ENCODE peak calls at places on chromosomes 2 and 18, in four cellular contexts. One of them, this sample, is unnamed.

GRCh38 chr2:240403358-240404104 is 31.9 kb upstream of the GPC1 start:
- DNase-seq in activated effector memory CD4-positive, alpha-beta T cell treated with anti-CD3 and anti-CD28 coated beads, Interleukin-2, amount 50 U/mL, for 16 hours: no peak
- DNase-seq in NCI-H146: no peak
- DNase-seq in activated CD8-positive, alpha-beta T cell treated with anti-CD3 and anti-CD28 coated beads, Interleukin-2, amount 10 ng/mL, durations not matched to agents 7 days and 5 days: no peak
- DNase-seq in this sample: no peak

GRCh38 chr2:230356084-230356483 is 29.1 kb downstream of the SP140L start:
- DNase-seq in activated effector memory CD4-positive, alpha-beta T cell treated with anti-CD3 and anti-CD28 coated beads, Interleukin-2, amount 50 U/mL, for 16 hours: no peak
- DNase-seq in NCI-H146: no peak
- DNase-seq in activated CD8-positive, alpha-beta T cell treated with anti-CD3 and anti-CD28 coated beads, Interleukin-2, amount 10 ng/mL, durations not matched to agents 7 days and 5 days: no peak
- DNase-seq in this sample: no peak

GRCh38 chr2:97734061-97734912 is 20.9 kb downstream of the ZAP70 start:
- DNase-seq in NCI-H146: no peak
- DNase-seq in activated effector memory CD4-positive, alpha-beta T cell treated with anti-CD3 and anti-CD28 coated beads, Interleukin-2, amount 50 U/mL, for 16 hours: peak; percentile 62
- DNase-seq in activated CD8-positive, alpha-beta T cell treated with anti-CD3 and anti-CD28 coated beads, Interleukin-2, amount 10 ng/mL, durations not matched to agents 7 days and 5 days: no peak
- DNase-seq in this sample: no peak

GRCh38 chr2:30693821-30694281 is 113.4 kb downstream of the CAPN13 start:
- DNase-seq in activated CD8-positive, alpha-beta T cell treated with anti-CD3 and anti-CD28 coated beads, Interleukin-2, amount 10 ng/mL, durations not matched to agents 7 days and 5 days: no peak
- DNase-seq in activated effector memory CD4-positive, alpha-beta T cell treated with anti-CD3 and anti-CD28 coated beads, Interleukin-2, amount 50 U/mL, for 16 hours: no peak
- DNase-seq in NCI-H146: no peak
- DNase-seq in this sample: no peak

GRCh38 chr18:25843791-25844190 is 246.6 kb downstream of the SS18 start:
- DNase-seq in activated CD8-positive, alpha-beta T cell treated with anti-CD3 and anti-CD28 coated beads, Interleukin-2, amount 10 ng/mL, durations not matched to agents 7 days and 5 days: no peak
- DNase-seq in NCI-H146: no peak
- DNase-seq in activated effector memory CD4-positive, alpha-beta T cell treated with anti-CD3 and anti-CD28 coated beads, Interleukin-2, amount 50 U/mL, for 16 hours: no peak
- DNase-seq in this sample: no peak

GRCh38 chr18:7116832-7117389 is 686 bp downstream of the LAMA1 start:
- DNase-seq in activated effector memory CD4-positive, alpha-beta T cell treated with anti-CD3 and anti-CD28 coated beads, Interleukin-2, amount 50 U/mL, for 16 hours: no peak
- DNase-seq in NCI-H146: no peak
- DNase-seq in activated CD8-positive, alpha-beta T cell treated with anti-CD3 and anti-CD28 coated beads, Interleukin-2, amount 10 ng/mL, durations not matched to agents 7 days and 5 days: no peak
- DNase-seq in this sample: no peak

GRCh38 chr2:232485333-232485756 is 2.3 kb downstream of the ECEL1 start:
- DNase-seq in activated CD8-positive, alpha-beta T cell treated with anti-CD3 and anti-CD28 coated beads, Interleukin-2, amount 10 ng/mL, durations not matched to agents 7 days and 5 days: no peak
- DNase-seq in NCI-H146: peak; percentile 25
- DNase-seq in activated effector memory CD4-positive, alpha-beta T cell treated with anti-CD3 and anti-CD28 coated beads, Interleukin-2, amount 50 U/mL, for 16 hours: no peak
- DNase-seq in this sample: no peak

GRCh38 chr2:57809230-57809629 is 237.4 kb upstream of the VRK2 start:
- DNase-seq in activated CD8-positive, alpha-beta T cell treated with anti-CD3 and anti-CD28 coated beads, Interleukin-2, amount 10 ng/mL, durations not matched to agents 7 days and 5 days: no peak
- DNase-seq in NCI-H146: no peak
- DNase-seq in activated effector memory CD4-positive, alpha-beta T cell treated with anti-CD3 and anti-CD28 coated beads, Interleukin-2, amount 50 U/mL, for 16 hours: no peak
- DNase-seq in this sample: no peak

GRCh38 chr18:51890762-51891161 is 449.2 kb upstream of the DCC start:
- DNase-seq in activated effector memory CD4-positive, alpha-beta T cell treated with anti-CD3 and anti-CD28 coated beads, Interleukin-2, amount 50 U/mL, for 16 hours: no peak
- DNase-seq in activated CD8-positive, alpha-beta T cell treated with anti-CD3 and anti-CD28 coated beads, Interleukin-2, amount 10 ng/mL, durations not matched to agents 7 days and 5 days: no peak
- DNase-seq in NCI-H146: peak; percentile 97
- DNase-seq in this sample: no peak

GRCh38 chr2:45083175-45083574 is 73.9 kb upstream of the SIX2 start:
- DNase-seq in activated CD8-positive, alpha-beta T cell treated with anti-CD3 and anti-CD28 coated beads, Interleukin-2, amount 10 ng/mL, durations not matched to agents 7 days and 5 days: no peak
- DNase-seq in activated effector memory CD4-positive, alpha-beta T cell treated with anti-CD3 and anti-CD28 coated beads, Interleukin-2, amount 50 U/mL, for 16 hours: no peak
- DNase-seq in NCI-H146: peak; percentile 20
- DNase-seq in this sample: no peak

GRCh38 chr2:20151116-20151571 is 73.8 kb downstream of the SDC1 start:
- DNase-seq in activated effector memory CD4-positive, alpha-beta T cell treated with anti-CD3 and anti-CD28 coated beads, Interleukin-2, amount 50 U/mL, for 16 hours: no peak
- DNase-seq in NCI-H146: no peak
- DNase-seq in activated CD8-positive, alpha-beta T cell treated with anti-CD3 and anti-CD28 coated beads, Interleukin-2, amount 10 ng/mL, durations not matched to agents 7 days and 5 days: no peak
- DNase-seq in this sample: no peak

GRCh38 chr2:165295643-165296042 is 56.4 kb downstream of the SCN2A start:
- DNase-seq in activated effector memory CD4-positive, alpha-beta T cell treated with anti-CD3 and anti-CD28 coated beads, Interleukin-2, amount 50 U/mL, for 16 hours: no peak
- DNase-seq in NCI-H146: no peak
- DNase-seq in activated CD8-positive, alpha-beta T cell treated with anti-CD3 and anti-CD28 coated beads, Interleukin-2, amount 10 ng/mL, durations not matched to agents 7 days and 5 days: no peak
- DNase-seq in this sample: no peak

GRCh38 chr2:119384971-119385370 is 18.2 kb downstream of the DBI start:
- DNase-seq in NCI-H146: peak; percentile 10
- DNase-seq in activated effector memory CD4-positive, alpha-beta T cell treated with anti-CD3 and anti-CD28 coated beads, Interleukin-2, amount 50 U/mL, for 16 hours: no peak
- DNase-seq in activated CD8-positive, alpha-beta T cell treated with anti-CD3 and anti-CD28 coated beads, Interleukin-2, amount 10 ng/mL, durations not matched to agents 7 days and 5 days: no peak
- DNase-seq in this sample: no peak

GRCh38 chr2:210964141-210964764 is 407.9 kb downstream of the CPS1 start:
- DNase-seq in activated effector memory CD4-positive, alpha-beta T cell treated with anti-CD3 and anti-CD28 coated beads, Interleukin-2, amount 50 U/mL, for 16 hours: no peak
- DNase-seq in activated CD8-positive, alpha-beta T cell treated with anti-CD3 and anti-CD28 coated beads, Interleukin-2, amount 10 ng/mL, durations not matched to agents 7 days and 5 days: no peak
- DNase-seq in NCI-H146: peak; percentile 16
- DNase-seq in this sample: no peak

GRCh38 chr2:28392297-28393114 is at the start of gene FOSL2:
- DNase-seq in activated CD8-positive, alpha-beta T cell treated with anti-CD3 and anti-CD28 coated beads, Interleukin-2, amount 10 ng/mL, durations not matched to agents 7 days and 5 days: peak; percentile 96
- DNase-seq in NCI-H146: peak; percentile 98
- DNase-seq in activated effector memory CD4-positive, alpha-beta T cell treated with anti-CD3 and anti-CD28 coated beads, Interleukin-2, amount 50 U/mL, for 16 hours: peak; percentile 97
- DNase-seq in this sample: peak; percentile 98

GRCh38 chr2:232522014-232522854 is 2.0 kb downstream of the PRSS56 start:
- DNase-seq in NCI-H146: peak; percentile 25
- DNase-seq in activated effector memory CD4-positive, alpha-beta T cell treated with anti-CD3 and anti-CD28 coated beads, Interleukin-2, amount 50 U/mL, for 16 hours: peak; percentile 88
- DNase-seq in activated CD8-positive, alpha-beta T cell treated with anti-CD3 and anti-CD28 coated beads, Interleukin-2, amount 10 ng/mL, durations not matched to agents 7 days and 5 days: peak; percentile 70
- DNase-seq in this sample: peak; percentile 63

GRCh38 chr18:12659904-12660605 is 2.1 kb upstream of the SPIRE1 start:
- DNase-seq in activated effector memory CD4-positive, alpha-beta T cell treated with anti-CD3 and anti-CD28 coated beads, Interleukin-2, amount 50 U/mL, for 16 hours: peak; percentile 65
- DNase-seq in activated CD8-positive, alpha-beta T cell treated with anti-CD3 and anti-CD28 coated beads, Interleukin-2, amount 10 ng/mL, durations not matched to agents 7 days and 5 days: peak; percentile 56
- DNase-seq in NCI-H146: peak; percentile 71
- DNase-seq in this sample: no peak

GRCh38 chr2:217934321-217935131 is 68.3 kb downstream of the TNS1 start:
- DNase-seq in activated effector memory CD4-positive, alpha-beta T cell treated with anti-CD3 and anti-CD28 coated beads, Interleukin-2, amount 50 U/mL, for 16 hours: no peak
- DNase-seq in activated CD8-positive, alpha-beta T cell treated with anti-CD3 and anti-CD28 coated beads, Interleukin-2, amount 10 ng/mL, durations not matched to agents 7 days and 5 days: no peak
- DNase-seq in NCI-H146: no peak
- DNase-seq in this sample: peak; percentile 73

GRCh38 chr2:9390991-9391390 is 32.3 kb downstream of the ITGB1BP1 start:
- DNase-seq in activated effector memory CD4-positive, alpha-beta T cell treated with anti-CD3 and anti-CD28 coated beads, Interleukin-2, amount 50 U/mL, for 16 hours: no peak
- DNase-seq in NCI-H146: no peak
- DNase-seq in activated CD8-positive, alpha-beta T cell treated with anti-CD3 and anti-CD28 coated beads, Interleukin-2, amount 10 ng/mL, durations not matched to agents 7 days and 5 days: no peak
- DNase-seq in this sample: no peak

GRCh38 chr2:164620873-164621760 is at the start of gene GRB14:
- DNase-seq in activated effector memory CD4-positive, alpha-beta T cell treated with anti-CD3 and anti-CD28 coated beads, Interleukin-2, amount 50 U/mL, for 16 hours: no peak
- DNase-seq in activated CD8-positive, alpha-beta T cell treated with anti-CD3 and anti-CD28 coated beads, Interleukin-2, amount 10 ng/mL, durations not matched to agents 7 days and 5 days: no peak
- DNase-seq in NCI-H146: peak; percentile 84
- DNase-seq in this sample: peak; percentile 91

GRCh38 chr2:60641866-60642788 is 88.7 kb upstream of the BCL11A start:
- DNase-seq in NCI-H146: peak; percentile 44
- DNase-seq in activated effector memory CD4-positive, alpha-beta T cell treated with anti-CD3 and anti-CD28 coated beads, Interleukin-2, amount 50 U/mL, for 16 hours: no peak
- DNase-seq in activated CD8-positive, alpha-beta T cell treated with anti-CD3 and anti-CD28 coated beads, Interleukin-2, amount 10 ng/mL, durations not matched to agents 7 days and 5 days: peak; percentile 49
- DNase-seq in this sample: no peak

GRCh38 chr18:50709215-50709614 is 110.6 kb downstream of the MRO start:
- DNase-seq in activated CD8-positive, alpha-beta T cell treated with anti-CD3 and anti-CD28 coated beads, Interleukin-2, amount 10 ng/mL, durations not matched to agents 7 days and 5 days: no peak
- DNase-seq in activated effector memory CD4-positive, alpha-beta T cell treated with anti-CD3 and anti-CD28 coated beads, Interleukin-2, amount 50 U/mL, for 16 hours: no peak
- DNase-seq in NCI-H146: no peak
- DNase-seq in this sample: no peak

GRCh38 chr18:48656582-48656981 is 117.8 kb downstream of the CTIF start:
- DNase-seq in NCI-H146: no peak
- DNase-seq in activated CD8-positive, alpha-beta T cell treated with anti-CD3 and anti-CD28 coated beads, Interleukin-2, amount 10 ng/mL, durations not matched to agents 7 days and 5 days: no peak
- DNase-seq in activated effector memory CD4-positive, alpha-beta T cell treated with anti-CD3 and anti-CD28 coated beads, Interleukin-2, amount 50 U/mL, for 16 hours: no peak
- DNase-seq in this sample: no peak

GRCh38 chr2:177315303-177315887 is 50.9 kb upstream of the NFE2L2 start:
- DNase-seq in activated effector memory CD4-positive, alpha-beta T cell treated with anti-CD3 and anti-CD28 coated beads, Interleukin-2, amount 50 U/mL, for 16 hours: no peak
- DNase-seq in activated CD8-positive, alpha-beta T cell treated with anti-CD3 and anti-CD28 coated beads, Interleukin-2, amount 10 ng/mL, durations not matched to agents 7 days and 5 days: no peak
- DNase-seq in NCI-H146: peak; percentile 48
- DNase-seq in this sample: no peak

GRCh38 chr2:13413989-13414388 is 697.3 kb downstream of the TRIB2 start:
- DNase-seq in NCI-H146: no peak
- DNase-seq in activated effector memory CD4-positive, alpha-beta T cell treated with anti-CD3 and anti-CD28 coated beads, Interleukin-2, amount 50 U/mL, for 16 hours: no peak
- DNase-seq in activated CD8-positive, alpha-beta T cell treated with anti-CD3 and anti-CD28 coated beads, Interleukin-2, amount 10 ng/mL, durations not matched to agents 7 days and 5 days: no peak
- DNase-seq in this sample: no peak

GRCh38 chr18:21910906-21911305 is 170.3 kb downstream of the MIB1 start:
- DNase-seq in activated CD8-positive, alpha-beta T cell treated with anti-CD3 and anti-CD28 coated beads, Interleukin-2, amount 10 ng/mL, durations not matched to agents 7 days and 5 days: no peak
- DNase-seq in activated effector memory CD4-positive, alpha-beta T cell treated with anti-CD3 and anti-CD28 coated beads, Interleukin-2, amount 50 U/mL, for 16 hours: no peak
- DNase-seq in NCI-H146: no peak
- DNase-seq in this sample: no peak

GRCh38 chr2:183614797-183615429 is 490.7 kb downstream of the NUP35 start:
- DNase-seq in activated CD8-positive, alpha-beta T cell treated with anti-CD3 and anti-CD28 coated beads, Interleukin-2, amount 10 ng/mL, durations not matched to agents 7 days and 5 days: no peak
- DNase-seq in NCI-H146: no peak
- DNase-seq in activated effector memory CD4-positive, alpha-beta T cell treated with anti-CD3 and anti-CD28 coated beads, Interleukin-2, amount 50 U/mL, for 16 hours: no peak
- DNase-seq in this sample: no peak

GRCh38 chr2:191748528-191749180 is 70.7 kb downstream of the NABP1 start:
- DNase-seq in NCI-H146: no peak
- DNase-seq in activated CD8-positive, alpha-beta T cell treated with anti-CD3 and anti-CD28 coated beads, Interleukin-2, amount 10 ng/mL, durations not matched to agents 7 days and 5 days: no peak
- DNase-seq in activated effector memory CD4-positive, alpha-beta T cell treated with anti-CD3 and anti-CD28 coated beads, Interleukin-2, amount 50 U/mL, for 16 hours: no peak
- DNase-seq in this sample: no peak

GRCh38 chr2:231222318-231223000 is 24.0 kb downstream of the ARMC9 start:
- DNase-seq in NCI-H146: no peak
- DNase-seq in activated effector memory CD4-positive, alpha-beta T cell treated with anti-CD3 and anti-CD28 coated beads, Interleukin-2, amount 50 U/mL, for 16 hours: no peak
- DNase-seq in activated CD8-positive, alpha-beta T cell treated with anti-CD3 and anti-CD28 coated beads, Interleukin-2, amount 10 ng/mL, durations not matched to agents 7 days and 5 days: no peak
- DNase-seq in this sample: no peak

GRCh38 chr2:208006833-208007232 is 18.5 kb downstream of the PLEKHM3 start:
- DNase-seq in NCI-H146: no peak
- DNase-seq in activated CD8-positive, alpha-beta T cell treated with anti-CD3 and anti-CD28 coated beads, Interleukin-2, amount 10 ng/mL, durations not matched to agents 7 days and 5 days: no peak
- DNase-seq in activated effector memory CD4-positive, alpha-beta T cell treated with anti-CD3 and anti-CD28 coated beads, Interleukin-2, amount 50 U/mL, for 16 hours: no peak
- DNase-seq in this sample: no peak

GRCh38 chr2:236557894-236558532 is 11.6 kb upstream of the ACKR3 start:
- DNase-seq in NCI-H146: no peak
- DNase-seq in activated effector memory CD4-positive, alpha-beta T cell treated with anti-CD3 and anti-CD28 coated beads, Interleukin-2, amount 50 U/mL, for 16 hours: no peak
- DNase-seq in activated CD8-positive, alpha-beta T cell treated with anti-CD3 and anti-CD28 coated beads, Interleukin-2, amount 10 ng/mL, durations not matched to agents 7 days and 5 days: no peak
- DNase-seq in this sample: no peak

GRCh38 chr2:99410276-99410675 is 73.1 kb downstream of the EIF5B start:
- DNase-seq in activated effector memory CD4-positive, alpha-beta T cell treated with anti-CD3 and anti-CD28 coated beads, Interleukin-2, amount 50 U/mL, for 16 hours: no peak
- DNase-seq in activated CD8-positive, alpha-beta T cell treated with anti-CD3 and anti-CD28 coated beads, Interleukin-2, amount 10 ng/mL, durations not matched to agents 7 days and 5 days: no peak
- DNase-seq in NCI-H146: no peak
- DNase-seq in this sample: no peak

GRCh38 chr18:79930020-79930642 is 21.3 kb downstream of the SLC66A2 start:
- DNase-seq in activated effector memory CD4-positive, alpha-beta T cell treated with anti-CD3 and anti-CD28 coated beads, Interleukin-2, amount 50 U/mL, for 16 hours: no peak
- DNase-seq in activated CD8-positive, alpha-beta T cell treated with anti-CD3 and anti-CD28 coated beads, Interleukin-2, amount 10 ng/mL, durations not matched to agents 7 days and 5 days: no peak
- DNase-seq in NCI-H146: no peak
- DNase-seq in this sample: no peak

GRCh38 chr2:230847883-230848388 is 16.8 kb upstream of the ITM2C start:
- DNase-seq in NCI-H146: peak; percentile 38
- DNase-seq in activated effector memory CD4-positive, alpha-beta T cell treated with anti-CD3 and anti-CD28 coated beads, Interleukin-2, amount 50 U/mL, for 16 hours: peak; percentile 96
- DNase-seq in activated CD8-positive, alpha-beta T cell treated with anti-CD3 and anti-CD28 coated beads, Interleukin-2, amount 10 ng/mL, durations not matched to agents 7 days and 5 days: peak; percentile 92
- DNase-seq in this sample: peak; percentile 89

This sample was measured in right lobe of liver.